ENCODE peak calls at places on chromosomes 6 and 20, in eight cellular contexts. One of them, this sample, is unnamed.

GRCh38 chr20:59235226-59235625 is 65.2 kb upstream of the EDN3 start:
- DNase-seq in pancreas: no peak
- DNase-seq in AG10803: no peak
- DNase-seq in A549: no peak
- DNase-seq in IMR-90: no peak
- DNase-seq in tibial artery: no peak
- DNase-seq in lower leg skin: no peak
- DNase-seq in GM23248: no peak
- DNase-seq in this sample: no peak

GRCh38 chr6:142853244-142854180 is 91.5 kb downstream of the HIVEP2 start:
- DNase-seq in pancreas: no peak
- DNase-seq in AG10803: peak
- DNase-seq in A549: no peak
- DNase-seq in IMR-90: peak
- DNase-seq in tibial artery: no peak
- DNase-seq in lower leg skin: no peak
- DNase-seq in GM23248: peak
- DNase-seq in this sample: no peak

GRCh38 chr6:99492137-99492536 is 23.1 kb downstream of the USP45 start:
- DNase-seq in pancreas: no peak
- DNase-seq in AG10803: no peak
- DNase-seq in A549: no peak
- DNase-seq in IMR-90: no peak
- DNase-seq in tibial artery: no peak
- DNase-seq in lower leg skin: no peak
- DNase-seq in GM23248: no peak
- DNase-seq in this sample: no peak

GRCh38 chr6:157688960-157689599 is 134.0 kb upstream of the SNX9 start:
- DNase-seq in pancreas: no peak
- DNase-seq in AG10803: peak
- DNase-seq in A549: peak
- DNase-seq in IMR-90: peak
- DNase-seq in tibial artery: no peak
- DNase-seq in lower leg skin: no peak
- DNase-seq in GM23248: peak
- DNase-seq in this sample: no peak

GRCh38 chr6:1250489-1251197 is 61.3 kb upstream of the FOXQ1 start:
- DNase-seq in pancreas: no peak
- DNase-seq in AG10803: peak
- DNase-seq in A549: no peak
- DNase-seq in IMR-90: no peak
- DNase-seq in tibial artery: no peak
- DNase-seq in lower leg skin: no peak
- DNase-seq in GM23248: peak
- DNase-seq in this sample: no peak

GRCh38 chr6:142705054-142705453 is 239.9 kb downstream of the HIVEP2 start:
- DNase-seq in pancreas: no peak
- DNase-seq in AG10803: no peak
- DNase-seq in A549: no peak
- DNase-seq in IMR-90: no peak
- DNase-seq in tibial artery: no peak
- DNase-seq in lower leg skin: no peak
- DNase-seq in GM23248: no peak
- DNase-seq in this sample: no peak

GRCh38 chr6:129370268-129370916 is 339.6 kb downstream of the ARHGAP18 start:
- DNase-seq in pancreas: no peak
- DNase-seq in AG10803: peak
- DNase-seq in A549: peak
- DNase-seq in IMR-90: peak
- DNase-seq in tibial artery: no peak
- DNase-seq in lower leg skin: peak
- DNase-seq in GM23248: peak
- DNase-seq in this sample: no peak

GRCh38 chr20:38209736-38210405 is 44.8 kb upstream of the TGM2 start:
- DNase-seq in pancreas: no peak
- DNase-seq in AG10803: no peak
- DNase-seq in A549: no peak
- DNase-seq in IMR-90: no peak
- DNase-seq in tibial artery: peak
- DNase-seq in lower leg skin: no peak
- DNase-seq in GM23248: peak
- DNase-seq in this sample: peak

GRCh38 chr6:47772359-47772758 is 9.5 kb upstream of the OPN5 start:
- DNase-seq in pancreas: no peak
- DNase-seq in AG10803: no peak
- DNase-seq in A549: no peak
- DNase-seq in IMR-90: no peak
- DNase-seq in tibial artery: no peak
- DNase-seq in lower leg skin: no peak
- DNase-seq in GM23248: no peak
- DNase-seq in this sample: no peak

GRCh38 chr6:34806738-34807453 is 15.0 kb downstream of the BLTP3A start:
- DNase-seq in pancreas: no peak
- DNase-seq in AG10803: peak
- DNase-seq in A549: no peak
- DNase-seq in IMR-90: peak
- DNase-seq in tibial artery: no peak
- DNase-seq in lower leg skin: no peak
- DNase-seq in GM23248: peak
- DNase-seq in this sample: peak

GRCh38 chr20:57710841-57711240 is 1.0 kb upstream of the PMEPA1 start:
- DNase-seq in pancreas: no peak
- DNase-seq in AG10803: no peak
- DNase-seq in A549: no peak
- DNase-seq in IMR-90: no peak
- DNase-seq in tibial artery: no peak
- DNase-seq in lower leg skin: no peak
- DNase-seq in GM23248: no peak
- DNase-seq in this sample: no peak

GRCh38 chr6:90219168-90219985 is 77.3 kb downstream of the BACH2 start:
- DNase-seq in pancreas: peak
- DNase-seq in AG10803: peak
- DNase-seq in A549: no peak
- DNase-seq in IMR-90: peak
- DNase-seq in tibial artery: no peak
- DNase-seq in lower leg skin: peak
- DNase-seq in GM23248: peak
- DNase-seq in this sample: peak

GRCh38 chr6:143449731-143450452 is 603 bp downstream of the ADAT2 start:
- DNase-seq in pancreas: no peak
- DNase-seq in AG10803: peak
- DNase-seq in A549: peak
- DNase-seq in IMR-90: peak
- DNase-seq in tibial artery: no peak
- DNase-seq in lower leg skin: peak
- DNase-seq in GM23248: peak
- DNase-seq in this sample: no peak

GRCh38 chr6:17505767-17506280 is 94.3 kb upstream of the FAM8A1 start:
- DNase-seq in pancreas: no peak
- DNase-seq in AG10803: peak
- DNase-seq in A549: no peak
- DNase-seq in IMR-90: peak
- DNase-seq in tibial artery: no peak
- DNase-seq in lower leg skin: no peak
- DNase-seq in GM23248: peak
- DNase-seq in this sample: peak

GRCh38 chr20:40287683-40288082 is 401.4 kb downstream of the MAFB start:
- DNase-seq in pancreas: no peak
- DNase-seq in AG10803: no peak
- DNase-seq in A549: no peak
- DNase-seq in IMR-90: no peak
- DNase-seq in tibial artery: no peak
- DNase-seq in lower leg skin: no peak
- DNase-seq in GM23248: no peak
- DNase-seq in this sample: no peak

GRCh38 chr20:47373206-47373722 is 16.8 kb upstream of the ZMYND8 start:
- DNase-seq in pancreas: no peak
- DNase-seq in AG10803: no peak
- DNase-seq in A549: no peak
- DNase-seq in IMR-90: no peak
- DNase-seq in tibial artery: no peak
- DNase-seq in lower leg skin: no peak
- DNase-seq in GM23248: no peak
- DNase-seq in this sample: no peak

GRCh38 chr6:30483677-30484279 is 5.5 kb upstream of the HLA-E start:
- DNase-seq in pancreas: no peak
- DNase-seq in AG10803: peak
- DNase-seq in A549: peak
- DNase-seq in IMR-90: peak
- DNase-seq in tibial artery: no peak
- DNase-seq in lower leg skin: no peak
- DNase-seq in GM23248: peak
- DNase-seq in this sample: no peak

GRCh38 chr6:73032586-73032985 is 192.7 kb downstream of the KHDC1L start:
- DNase-seq in pancreas: no peak
- DNase-seq in AG10803: peak
- DNase-seq in A549: peak
- DNase-seq in IMR-90: peak
- DNase-seq in tibial artery: no peak
- DNase-seq in lower leg skin: no peak
- DNase-seq in GM23248: peak
- DNase-seq in this sample: no peak

GRCh38 chr20:3778976-3779375 is 2.3 kb downstream of the SPEF1 start:
- DNase-seq in pancreas: no peak
- DNase-seq in AG10803: no peak
- DNase-seq in A549: no peak
- DNase-seq in IMR-90: no peak
- DNase-seq in tibial artery: peak
- DNase-seq in lower leg skin: no peak
- DNase-seq in GM23248: peak
- DNase-seq in this sample: no peak
- H3K4me3 ChIP-seq in pancreas: no peak
- H3K4me3 ChIP-seq in AG10803: no peak
- H3K4me3 ChIP-seq in A549: no peak
- H3K4me3 ChIP-seq in IMR-90: no peak
- H3K4me3 ChIP-seq in tibial artery: no peak
- H3K4me3 ChIP-seq in lower leg skin: no peak
- H3K4me3 ChIP-seq in GM23248: no peak
- H3K4me3 ChIP-seq in this sample: no peak

DNA sequence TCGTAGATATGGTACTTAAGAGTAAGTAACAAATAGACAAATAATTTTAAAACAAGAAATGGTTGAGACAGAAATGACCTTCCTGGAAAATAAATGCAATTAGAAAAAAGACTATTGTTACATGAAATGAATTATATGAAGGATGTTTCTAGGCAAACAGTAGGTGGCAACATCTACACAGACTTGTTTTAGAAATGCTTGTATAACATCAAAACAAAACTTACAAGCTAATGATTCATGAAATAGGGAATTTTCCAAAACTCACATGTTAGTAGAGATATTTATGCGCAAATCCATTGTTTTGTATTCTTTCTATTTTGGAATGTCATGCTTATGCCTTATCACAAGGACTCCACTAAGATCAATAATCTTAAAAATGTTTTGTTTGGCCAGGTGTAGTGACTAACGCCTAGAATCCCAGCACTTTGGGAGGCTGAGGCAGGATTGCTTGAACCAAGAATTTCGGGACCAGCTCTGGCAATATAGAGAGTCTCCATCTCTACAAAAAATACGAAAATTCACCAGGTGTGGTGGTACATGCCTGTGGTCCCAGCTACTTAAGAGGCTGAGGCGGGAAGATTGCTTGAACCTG is 32.3 kb upstream of the LGSN start:
- DNase-seq in pancreas: no peak
- DNase-seq in AG10803: peak
- DNase-seq in A549: peak
- DNase-seq in IMR-90: peak
- DNase-seq in tibial artery: no peak
- DNase-seq in lower leg skin: no peak
- DNase-seq in GM23248: peak
- DNase-seq in this sample: no peak
- H3K4me3 ChIP-seq in pancreas: no peak
- H3K4me3 ChIP-seq in AG10803: no peak
- H3K4me3 ChIP-seq in A549: no peak
- H3K4me3 ChIP-seq in IMR-90: no peak
- H3K4me3 ChIP-seq in tibial artery: no peak
- H3K4me3 ChIP-seq in lower leg skin: no peak
- H3K4me3 ChIP-seq in GM23248: no peak
- H3K4me3 ChIP-seq in this sample: no peak

GRCh38 chr6:27078734-27079357 is 168.7 kb upstream of the PRSS16 start:
- DNase-seq in pancreas: peak
- DNase-seq in AG10803: peak
- DNase-seq in A549: peak
- DNase-seq in IMR-90: peak
- DNase-seq in tibial artery: no peak
- DNase-seq in lower leg skin: peak
- DNase-seq in GM23248: peak
- DNase-seq in this sample: no peak
- H3K4me3 ChIP-seq in pancreas: no peak
- H3K4me3 ChIP-seq in AG10803: peak
- H3K4me3 ChIP-seq in A549: peak
- H3K4me3 ChIP-seq in IMR-90: no peak
- H3K4me3 ChIP-seq in tibial artery: no peak
- H3K4me3 ChIP-seq in lower leg skin: no peak
- H3K4me3 ChIP-seq in GM23248: peak
- H3K4me3 ChIP-seq in this sample: no peak

GRCh38 chr20:52972965-52973819 is 1.0 kb downstream of the TSHZ2 start:
- DNase-seq in pancreas: peak
- DNase-seq in AG10803: no peak
- DNase-seq in A549: no peak
- DNase-seq in IMR-90: no peak
- DNase-seq in tibial artery: no peak
- DNase-seq in lower leg skin: no peak
- DNase-seq in GM23248: peak
- DNase-seq in this sample: no peak
- H3K4me3 ChIP-seq in pancreas: peak
- H3K4me3 ChIP-seq in AG10803: peak
- H3K4me3 ChIP-seq in A549: peak
- H3K4me3 ChIP-seq in IMR-90: peak
- H3K4me3 ChIP-seq in tibial artery: peak
- H3K4me3 ChIP-seq in lower leg skin: peak
- H3K4me3 ChIP-seq in GM23248: peak
- H3K4me3 ChIP-seq in this sample: no peak

DNA sequence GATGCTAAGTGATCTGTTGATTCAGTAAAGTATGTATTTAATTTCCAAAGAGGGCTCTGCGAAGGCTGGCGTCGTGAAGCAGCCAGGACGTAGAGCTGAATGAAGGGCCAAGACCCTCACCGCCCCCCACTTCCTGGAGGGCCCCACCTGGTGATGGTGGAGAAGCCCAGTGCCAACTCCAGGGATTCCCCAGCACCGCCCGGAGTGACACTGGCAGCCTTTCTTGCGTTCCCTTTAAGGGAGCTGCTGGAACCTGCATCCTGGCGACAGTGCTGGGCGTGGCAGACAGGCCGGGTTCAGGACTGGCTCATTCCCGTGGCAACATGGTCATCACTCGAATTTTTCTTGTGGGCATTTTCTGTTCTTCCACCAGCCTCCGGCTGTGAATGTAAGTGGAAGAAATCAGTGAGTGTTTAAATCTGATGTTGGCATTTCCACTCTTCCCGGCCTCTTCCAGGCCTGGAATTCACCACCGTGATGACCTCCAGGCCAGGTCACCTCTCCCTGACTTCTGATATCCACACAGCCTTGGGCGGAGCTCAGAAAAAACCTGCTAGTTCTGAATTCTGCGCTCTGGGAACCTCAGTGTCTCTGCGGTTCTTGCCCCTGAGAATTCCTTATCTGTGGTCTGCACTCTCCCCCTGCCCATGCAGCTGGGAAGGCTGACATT is 57.4 kb upstream of the DACT2 start:
- DNase-seq in pancreas: no peak
- DNase-seq in AG10803: no peak
- DNase-seq in A549: no peak
- DNase-seq in IMR-90: no peak
- DNase-seq in tibial artery: peak
- DNase-seq in lower leg skin: no peak
- DNase-seq in GM23248: no peak
- DNase-seq in this sample: no peak
- H3K4me3 ChIP-seq in pancreas: no peak
- H3K4me3 ChIP-seq in AG10803: no peak
- H3K4me3 ChIP-seq in A549: no peak
- H3K4me3 ChIP-seq in IMR-90: no peak
- H3K4me3 ChIP-seq in tibial artery: no peak
- H3K4me3 ChIP-seq in lower leg skin: no peak
- H3K4me3 ChIP-seq in GM23248: no peak
- H3K4me3 ChIP-seq in this sample: no peak